ENCODE peak calls at places on chromosomes 3 and 15, in nine cellular contexts. One of them, this sample, is unnamed.

GRCh38 chr3:108767258-108767657 is 10.0 kb upstream of the RETNLB start:
- DNase-seq in esophagus muscularis mucosa: no peak
- DNase-seq in transverse colon: no peak
- DNase-seq in HCT116: no peak
- DNase-seq in upper lobe of left lung: no peak
- DNase-seq in K562: no peak
- DNase-seq in Panc1: no peak
- DNase-seq in breast epithelium: no peak
- DNase-seq in HepG2: no peak
- DNase-seq in this sample: no peak

GRCh38 chr15:83322061-83322460 is 37.6 kb upstream of the BNC1 start:
- DNase-seq in esophagus muscularis mucosa: peak
- DNase-seq in transverse colon: no peak
- DNase-seq in HCT116: no peak
- DNase-seq in upper lobe of left lung: no peak
- DNase-seq in K562: no peak
- DNase-seq in Panc1: no peak
- DNase-seq in breast epithelium: no peak
- DNase-seq in HepG2: no peak
- DNase-seq in this sample: no peak

GRCh38 chr3:134244921-134245320 is 5.7 kb downstream of the RYK start:
- DNase-seq in esophagus muscularis mucosa: no peak
- DNase-seq in transverse colon: no peak
- DNase-seq in HCT116: no peak
- DNase-seq in upper lobe of left lung: no peak
- DNase-seq in K562: no peak
- DNase-seq in Panc1: no peak
- DNase-seq in breast epithelium: no peak
- DNase-seq in HepG2: no peak
- DNase-seq in this sample: no peak

GRCh38 chr3:147424325-147424910 is 15.3 kb downstream of the ZIC1 start:
- DNase-seq in esophagus muscularis mucosa: no peak
- DNase-seq in transverse colon: no peak
- DNase-seq in HCT116: no peak
- DNase-seq in upper lobe of left lung: no peak
- DNase-seq in K562: no peak
- DNase-seq in Panc1: no peak
- DNase-seq in breast epithelium: no peak
- DNase-seq in HepG2: no peak
- DNase-seq in this sample: no peak

GRCh38 chr3:170553788-170554620 is 31.9 kb downstream of the SLC7A14 start:
- DNase-seq in esophagus muscularis mucosa: peak
- DNase-seq in transverse colon: no peak
- DNase-seq in HCT116: no peak
- DNase-seq in upper lobe of left lung: no peak
- DNase-seq in K562: no peak
- DNase-seq in Panc1: no peak
- DNase-seq in breast epithelium: no peak
- DNase-seq in HepG2: no peak
- DNase-seq in this sample: no peak

GRCh38 chr3:27119639-27120038 is 249.5 kb downstream of the NEK10 start:
- DNase-seq in esophagus muscularis mucosa: no peak
- DNase-seq in transverse colon: no peak
- DNase-seq in HCT116: no peak
- DNase-seq in upper lobe of left lung: no peak
- DNase-seq in K562: no peak
- DNase-seq in Panc1: no peak
- DNase-seq in breast epithelium: no peak
- DNase-seq in HepG2: no peak
- DNase-seq in this sample: no peak

GRCh38 chr3:178663572-178663971 is 127.3 kb downstream of the KCNMB2 start:
- DNase-seq in esophagus muscularis mucosa: no peak
- DNase-seq in transverse colon: no peak
- DNase-seq in HCT116: no peak
- DNase-seq in upper lobe of left lung: no peak
- DNase-seq in K562: no peak
- DNase-seq in Panc1: no peak
- DNase-seq in breast epithelium: no peak
- DNase-seq in HepG2: no peak
- DNase-seq in this sample: no peak

GRCh38 chr3:52707585-52707984 is 1.7 kb downstream of the SPCS1 start:
- DNase-seq in esophagus muscularis mucosa: no peak
- DNase-seq in transverse colon: no peak
- DNase-seq in HCT116: no peak
- DNase-seq in upper lobe of left lung: no peak
- DNase-seq in K562: no peak
- DNase-seq in Panc1: no peak
- DNase-seq in breast epithelium: no peak
- DNase-seq in HepG2: no peak
- DNase-seq in this sample: peak

GRCh38 chr3:8733332-8734094 is at the start of gene CAV3:
- DNase-seq in esophagus muscularis mucosa: no peak
- DNase-seq in transverse colon: no peak
- DNase-seq in HCT116: no peak
- DNase-seq in upper lobe of left lung: no peak
- DNase-seq in K562: no peak
- DNase-seq in Panc1: no peak
- DNase-seq in breast epithelium: no peak
- DNase-seq in HepG2: no peak
- DNase-seq in this sample: no peak

GRCh38 chr3:100756441-100756840 is 47.1 kb downstream of the TFG start:
- DNase-seq in esophagus muscularis mucosa: no peak
- DNase-seq in transverse colon: no peak
- DNase-seq in HCT116: no peak
- DNase-seq in upper lobe of left lung: no peak
- DNase-seq in K562: no peak
- DNase-seq in Panc1: no peak
- DNase-seq in breast epithelium: no peak
- DNase-seq in HepG2: no peak
- DNase-seq in this sample: no peak

GRCh38 chr15:50259276-50259675 is 6.2 kb downstream of the HDC start:
- DNase-seq in esophagus muscularis mucosa: peak
- DNase-seq in transverse colon: no peak
- DNase-seq in HCT116: no peak
- DNase-seq in upper lobe of left lung: no peak
- DNase-seq in K562: peak
- DNase-seq in Panc1: no peak
- DNase-seq in breast epithelium: no peak
- DNase-seq in HepG2: no peak
- DNase-seq in this sample: no peak

GRCh38 chr15:34252545-34252944 is 27.7 kb downstream of the EMC4 start:
- DNase-seq in esophagus muscularis mucosa: no peak
- DNase-seq in transverse colon: no peak
- DNase-seq in HCT116: no peak
- DNase-seq in upper lobe of left lung: no peak
- DNase-seq in K562: peak
- DNase-seq in Panc1: no peak
- DNase-seq in breast epithelium: no peak
- DNase-seq in HepG2: no peak
- DNase-seq in this sample: no peak

GRCh38 chr15:101358895-101359294 is 63.8 kb upstream of the SNRPA1 start:
- DNase-seq in esophagus muscularis mucosa: no peak
- DNase-seq in transverse colon: no peak
- DNase-seq in HCT116: no peak
- DNase-seq in upper lobe of left lung: no peak
- DNase-seq in K562: no peak
- DNase-seq in Panc1: no peak
- DNase-seq in breast epithelium: peak
- DNase-seq in HepG2: peak
- DNase-seq in this sample: no peak

GRCh38 chr15:69729167-69729748 is 276.6 kb downstream of the RPLP1 start:
- DNase-seq in esophagus muscularis mucosa: no peak
- DNase-seq in transverse colon: peak
- DNase-seq in HCT116: peak
- DNase-seq in upper lobe of left lung: no peak
- DNase-seq in K562: peak
- DNase-seq in Panc1: peak
- DNase-seq in breast epithelium: no peak
- DNase-seq in HepG2: no peak
- DNase-seq in this sample: no peak

GRCh38 chr3:160449660-160450598 is at the start of gene TRIM59:
- DNase-seq in esophagus muscularis mucosa: peak
- DNase-seq in transverse colon: peak
- DNase-seq in HCT116: peak
- DNase-seq in upper lobe of left lung: peak
- DNase-seq in K562: peak
- DNase-seq in Panc1: peak
- DNase-seq in breast epithelium: peak
- DNase-seq in HepG2: peak
- DNase-seq in this sample: no peak

GRCh38 chr15:70523634-70524033 is 239.7 kb downstream of the UACA start:
- DNase-seq in esophagus muscularis mucosa: no peak
- DNase-seq in transverse colon: no peak
- DNase-seq in HCT116: no peak
- DNase-seq in upper lobe of left lung: no peak
- DNase-seq in K562: no peak
- DNase-seq in Panc1: no peak
- DNase-seq in breast epithelium: no peak
- DNase-seq in HepG2: no peak
- DNase-seq in this sample: peak

GRCh38 chr15:29849218-29849617 is 26.9 kb upstream of the TJP1 start:
- DNase-seq in esophagus muscularis mucosa: no peak
- DNase-seq in transverse colon: no peak
- DNase-seq in HCT116: no peak
- DNase-seq in upper lobe of left lung: no peak
- DNase-seq in K562: no peak
- DNase-seq in Panc1: no peak
- DNase-seq in breast epithelium: no peak
- DNase-seq in HepG2: no peak
- DNase-seq in this sample: no peak

GRCh38 chr3:153667341-153667740 is 453.8 kb upstream of the ARHGEF26 start:
- DNase-seq in esophagus muscularis mucosa: no peak
- DNase-seq in transverse colon: no peak
- DNase-seq in HCT116: no peak
- DNase-seq in upper lobe of left lung: no peak
- DNase-seq in K562: no peak
- DNase-seq in Panc1: no peak
- DNase-seq in breast epithelium: no peak
- DNase-seq in HepG2: no peak
- DNase-seq in this sample: no peak

DNA sequence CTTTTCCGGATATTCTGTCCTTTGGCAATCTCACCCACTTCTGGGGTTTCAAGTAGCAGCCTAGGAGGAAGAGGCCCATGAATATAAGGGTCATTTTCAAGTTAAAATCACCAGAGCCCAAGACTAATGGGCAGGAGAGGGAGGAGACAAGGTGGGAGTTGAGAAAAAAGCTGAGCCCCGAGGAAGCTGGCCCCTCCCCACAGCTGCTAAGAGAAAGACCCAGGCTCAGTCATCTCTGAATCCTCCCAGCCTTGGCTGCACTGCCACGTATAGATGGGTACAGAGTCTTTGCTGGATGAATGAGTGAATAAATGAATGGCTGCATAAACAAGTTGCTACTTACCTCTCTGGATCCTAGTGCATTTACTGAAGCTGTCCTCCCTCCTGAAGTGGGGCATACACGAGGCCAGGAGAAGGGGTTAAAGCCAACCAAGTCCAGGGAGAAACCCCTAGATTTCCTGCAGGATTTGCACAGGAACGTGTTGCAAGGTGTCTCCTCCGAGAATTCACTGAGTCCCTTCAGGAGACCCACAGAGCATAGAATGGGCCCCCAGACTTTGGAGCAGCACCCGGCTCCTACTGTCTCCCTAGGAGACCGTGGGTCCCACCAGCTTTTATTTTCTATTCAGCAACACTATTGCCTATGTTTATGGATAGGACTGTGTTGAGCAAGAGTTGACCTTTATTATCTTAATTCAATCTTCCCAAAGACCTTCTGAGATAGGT is 100.8 kb upstream of the LIPC start:
- DNase-seq in esophagus muscularis mucosa: peak
- DNase-seq in transverse colon: no peak
- DNase-seq in HCT116: no peak
- DNase-seq in upper lobe of left lung: peak
- DNase-seq in K562: peak
- DNase-seq in Panc1: no peak
- DNase-seq in breast epithelium: no peak
- DNase-seq in HepG2: peak
- DNase-seq in this sample: no peak
- H3K27ac ChIP-seq in esophagus muscularis mucosa: peak
- H3K27ac ChIP-seq in transverse colon: peak
- H3K27ac ChIP-seq in HCT116: peak
- H3K27ac ChIP-seq in upper lobe of left lung: peak
- H3K27ac ChIP-seq in K562: peak
- H3K27ac ChIP-seq in Panc1: peak
- H3K27ac ChIP-seq in breast epithelium: peak
- H3K27ac ChIP-seq in HepG2: peak
- H3K27ac ChIP-seq in this sample: peak

GRCh38 chr3:15330031-15330596 is 2.3 kb downstream of the SH3BP5 start:
- DNase-seq in esophagus muscularis mucosa: no peak
- DNase-seq in transverse colon: peak
- DNase-seq in HCT116: no peak
- DNase-seq in upper lobe of left lung: no peak
- DNase-seq in K562: peak
- DNase-seq in Panc1: no peak
- DNase-seq in breast epithelium: peak
- DNase-seq in HepG2: no peak
- DNase-seq in this sample: no peak
- TF ChIP-seq POLR2AphosphoS5 in esophagus muscularis mucosa: peak
- TF ChIP-seq POLR2AphosphoS5 in transverse colon: peak
- TF ChIP-seq POLR2AphosphoS5 in HCT116: no peak
- TF ChIP-seq POLR2AphosphoS5 in upper lobe of left lung: no peak
- TF ChIP-seq POLR2AphosphoS5 in K562: no peak
- TF ChIP-seq POLR2AphosphoS5 in Panc1: no peak
- TF ChIP-seq POLR2AphosphoS5 in breast epithelium: peak
- TF ChIP-seq POLR2AphosphoS5 in HepG2: no peak
- TF ChIP-seq POLR2AphosphoS5 in this sample: peak

GRCh38 chr3:49680493-49681231 is 6.5 kb downstream of the APEH start:
- DNase-seq in esophagus muscularis mucosa: no peak
- DNase-seq in transverse colon: no peak
- DNase-seq in HCT116: no peak
- DNase-seq in upper lobe of left lung: no peak
- DNase-seq in K562: no peak
- DNase-seq in Panc1: no peak
- DNase-seq in breast epithelium: no peak
- DNase-seq in HepG2: no peak
- DNase-seq in this sample: no peak
- H3K27ac ChIP-seq in esophagus muscularis mucosa: no peak
- H3K27ac ChIP-seq in transverse colon: no peak
- H3K27ac ChIP-seq in HCT116: no peak
- H3K27ac ChIP-seq in upper lobe of left lung: no peak
- H3K27ac ChIP-seq in K562: no peak
- H3K27ac ChIP-seq in Panc1: no peak
- H3K27ac ChIP-seq in breast epithelium: no peak
- H3K27ac ChIP-seq in HepG2: no peak
- H3K27ac ChIP-seq in this sample: no peak

DNA sequence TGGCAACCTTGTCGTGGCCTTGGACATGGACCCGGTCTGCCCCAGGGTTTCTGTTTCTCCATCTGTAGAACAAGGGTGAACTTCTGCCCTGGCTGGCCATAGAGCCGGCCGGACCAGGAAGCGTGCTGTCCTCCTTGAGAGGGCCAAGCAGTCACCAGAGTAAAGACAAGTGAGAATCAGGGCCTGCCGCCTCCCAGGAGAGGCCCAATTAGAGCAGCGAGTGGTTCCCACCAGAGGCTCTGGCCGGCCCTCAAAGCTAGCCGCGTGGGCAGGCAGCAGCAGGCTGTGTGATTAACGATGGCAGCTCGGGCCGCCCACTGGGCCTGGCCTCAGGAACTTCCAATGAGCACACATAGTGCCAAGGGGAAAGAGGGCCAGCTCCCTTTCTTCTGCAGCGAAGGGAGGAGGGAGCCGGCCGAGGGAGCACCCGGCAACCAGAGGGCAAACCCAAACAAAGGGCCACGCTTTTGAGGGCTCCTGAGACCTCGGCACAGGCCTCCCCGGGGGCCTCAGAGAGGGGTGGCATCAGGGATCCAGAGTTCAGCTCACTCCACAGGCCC is 29.2 kb upstream of the ELP6 start:
- DNase-seq in esophagus muscularis mucosa: no peak
- DNase-seq in transverse colon: peak
- DNase-seq in HCT116: no peak
- DNase-seq in upper lobe of left lung: no peak
- DNase-seq in K562: peak
- DNase-seq in Panc1: no peak
- DNase-seq in breast epithelium: no peak
- DNase-seq in HepG2: no peak
- DNase-seq in this sample: no peak
- TF ChIP-seq POLR2AphosphoS5 in esophagus muscularis mucosa: no peak
- TF ChIP-seq POLR2AphosphoS5 in transverse colon: no peak
- TF ChIP-seq POLR2AphosphoS5 in HCT116: no peak
- TF ChIP-seq POLR2AphosphoS5 in upper lobe of left lung: no peak
- TF ChIP-seq POLR2AphosphoS5 in K562: no peak
- TF ChIP-seq POLR2AphosphoS5 in Panc1: no peak
- TF ChIP-seq POLR2AphosphoS5 in breast epithelium: no peak
- TF ChIP-seq POLR2AphosphoS5 in HepG2: no peak
- TF ChIP-seq POLR2AphosphoS5 in this sample: no peak